ENCODE peak calls at places on chromosomes 11 and 22, in eight cellular contexts. S, E, B, U, Z, C, M and J are unnamed samples.

GRCh38 chr11:59463176-59463575 is 6.4 kb downstream of the OR4D6 start:
- DNase-seq in B (no peak), Z (no peak), M (no peak), C (no peak), S (no peak), E (no peak), U (no peak), J (no peak)

GRCh38 chr11:101661559-101661958 is 77.8 kb upstream of the TRPC6 start:
- DNase-seq in U (no peak), M (no peak), B (no peak), Z (no peak), E (no peak), C (no peak), S (no peak), J (no peak)

GRCh38 chr11:85299247-85299646 is 327.9 kb downstream of the DLG2 start:
- DNase-seq in Z (no peak), B (no peak), M (no peak), E (no peak), S (no peak), U (no peak), C (no peak), J (no peak)

GRCh38 chr11:91220476-91221202 is 997.8 kb upstream of the CHORDC1 start:
- DNase-seq in U (no peak), S (no peak), E (no peak), B (no peak), C (peak), M (no peak), Z (no peak), J (no peak)

GRCh38 chr11:86360775-86361395 is 13.8 kb upstream of the CCDC81 start:
- DNase-seq in C (peak), Z (no peak), B (no peak), S (no peak), M (no peak), U (no peak), E (no peak), J (no peak)

GRCh38 chr11:134313821-134314607 is 17.8 kb upstream of the GLB1L2 start:
- DNase-seq in Z (no peak), U (no peak), S (no peak), E (no peak), M (no peak), C (no peak), B (no peak), J (no peak)

GRCh38 chr11:120489799-120490198 is 21.7 kb upstream of the GRIK4 start:
- DNase-seq in C (no peak), U (no peak), M (no peak), B (no peak), E (no peak), Z (no peak), S (no peak), J (no peak)

GRCh38 chr11:6677018-6677417 is 6.1 kb downstream of the MRPL17 start:
- DNase-seq in S (no peak), U (no peak), B (no peak), C (no peak), E (no peak), Z (no peak), M (no peak), J (no peak)

GRCh38 chr22:49507607-49508292 is 319.9 kb downstream of the BRD1 start:
- DNase-seq in Z (peak), C (no peak), U (no peak), E (no peak), B (no peak), S (no peak), M (no peak), J (no peak)

GRCh38 chr11:17413414-17414316 is 25.2 kb upstream of the KCNJ11 start:
- DNase-seq in S (no peak), Z (peak), C (no peak), B (no peak), M (no peak), E (no peak), U (no peak), J (peak)

GRCh38 chr11:123856444-123856843 is 29.0 kb downstream of the TMEM225 start:
- DNase-seq in M (no peak), U (no peak), C (no peak), B (no peak), E (no peak), Z (no peak), S (no peak), J (no peak)

GRCh38 chr11:118789501-118790356 is 1.2 kb downstream of the DDX6 start:
- DNase-seq in E (no peak), S (peak), M (no peak), C (no peak), Z (no peak), U (peak), B (no peak), J (no peak)

GRCh38 chr11:111303476-111303875 is 5.1 kb downstream of the POU2AF3 start:
- DNase-seq in S (no peak), C (no peak), M (no peak), U (no peak), B (no peak), E (no peak), Z (no peak), J (peak)

GRCh38 chr22:17302616-17303015 is 66.6 kb upstream of the CECR2 start:
- DNase-seq in B (no peak), M (no peak), U (no peak), E (no peak), S (no peak), Z (no peak), C (no peak), J (no peak)

GRCh38 chr22:45571089-45571488 is 68.4 kb downstream of the FBLN1 start:
- DNase-seq in U (no peak), Z (no peak), E (no peak), B (no peak), M (no peak), C (no peak), S (no peak), J (no peak)

GRCh38 chr22:42270512-42271190 is at the start of gene TCF20:
- DNase-seq in M (peak), Z (peak), B (peak), C (peak), U (peak), E (peak), S (peak), J (peak)

GRCh38 chr22:38638734-38639133 is 17.5 kb downstream of the FAM227A start:
- DNase-seq in B (no peak), E (no peak), S (no peak), M (no peak), U (no peak), Z (no peak), C (peak), J (no peak)

GRCh38 chr22:33842006-33842354 is 78.3 kb downstream of the LARGE1 start:
- DNase-seq in E (no peak), S (peak), M (no peak), B (no peak), C (no peak), Z (no peak), U (no peak), J (no peak)

GRCh38 chr22:35739642-35740041 is 22.0 kb downstream of the APOL5 start:
- DNase-seq in Z (no peak), C (no peak), M (no peak), U (no peak), S (peak), E (no peak), B (no peak), J (no peak)

GRCh38 chr11:28400236-28401100 is 292.3 kb downstream of the METTL15 start:
- DNase-seq in U (no peak), Z (no peak), M (no peak), C (peak), E (no peak), B (no peak), S (no peak), J (no peak)

GRCh38 chr11:77753230-77753629 is 67.3 kb downstream of the RSF1 start:
- DNase-seq in C (no peak), E (no peak), U (no peak), M (no peak), Z (no peak), S (no peak), B (no peak), J (no peak)

GRCh38 chr11:129639300-129639699 is 176.3 kb upstream of the TMEM45B start:
- DNase-seq in Z (no peak), E (no peak), C (peak), S (no peak), U (no peak), M (no peak), B (no peak), J (no peak)

GRCh38 chr11:112050721-112051120 is 23.1 kb downstream of the PIH1D2 start:
- DNase-seq in U (no peak), M (no peak), Z (no peak), E (peak), C (no peak), B (no peak), S (peak), J (no peak)

GRCh38 chr11:44566559-44566949 is 1.1 kb downstream of the CD82 start:
- DNase-seq in B (no peak), Z (no peak), E (no peak), S (no peak), C (no peak), M (no peak), U (no peak), J (no peak)

GRCh38 chr11:109422755-109423113 is 744 bp downstream of the C11orf87 start:
- DNase-seq in Z (peak), M (no peak), E (peak), S (no peak), U (peak), B (no peak), C (no peak), J (no peak)

GRCh38 chr22:25172153-25172552 is 27.5 kb upstream of the CRYBB3 start:
- DNase-seq in M (no peak), S (peak), U (no peak), B (peak), E (no peak), Z (no peak), C (no peak), J (no peak)

GRCh38 chr11:91872216-91872615 is 352.4 kb upstream of the FAT3 start:
- DNase-seq in Z (no peak), E (no peak), S (no peak), C (no peak), U (no peak), B (no peak), M (no peak), J (no peak)

GRCh38 chr11:2531277-2531986 is 86.6 kb downstream of the KCNQ1 start:
- DNase-seq in M (peak), Z (peak), B (peak), C (peak), U (peak), E (peak), S (peak), J (peak)

GRCh38 chr11:81005595-81005994 is 1564.8 kb upstream of the TENM4 start:
- DNase-seq in B (no peak), C (peak), M (no peak), U (no peak), S (no peak), Z (no peak), E (no peak), J (no peak)

GRCh38 chr11:87463486-87464102 is 425.9 kb downstream of the TMEM135 start:
- DNase-seq in S (peak), C (peak), E (no peak), M (no peak), B (no peak), U (no peak), Z (no peak), J (no peak)

GRCh38 chr11:113528982-113529381 is 53.8 kb upstream of the DRD2 start:
- DNase-seq in B (no peak), M (no peak), Z (no peak), C (no peak), U (no peak), E (no peak), S (no peak), J (no peak)

GRCh38 chr22:39434243-39434653 is 22.6 kb upstream of the MGAT3 start:
- DNase-seq in M (peak), B (no peak), S (no peak), E (no peak), U (peak), C (no peak), Z (peak), J (no peak)

GRCh38 chr22:22754961-22755777 is 110.8 kb downstream of the GGTLC2 start:
- DNase-seq in E (no peak), Z (no peak), U (no peak), M (no peak), C (no peak), B (no peak), S (no peak), J (no peak)

GRCh38 chr11:100855466-100856067 is 168.5 kb downstream of the ARHGAP42 start:
- DNase-seq in S (peak), B (no peak), E (no peak), Z (no peak), C (peak), U (no peak), M (no peak), J (no peak)